ENCODE peak calls at places on chromosome 10, in four cellular contexts. Y, R, E and B are unnamed samples. For H3K79me2, the result is how much of the 10 kb centered on the place peaks cover.

GRCh38 chr10:44293842-44294241 is 91.1 kb downstream of the CXCL12 start:
- DNase-seq in Y (no peak), R (no peak), E (no peak), B (no peak)

GRCh38 chr10:60718891-60719290 is 59.4 kb upstream of the CDK1 start:
- DNase-seq in Y (no peak), E (no peak), R (no peak), B (no peak)

GRCh38 chr10:50874723-50875122 is 10.7 kb downstream of the A1CF start:
- DNase-seq in Y (no peak), R (no peak), E (no peak), B (no peak)

GRCh38 chr10:29895436-29895835 is 163.9 kb downstream of the JCAD start:
- DNase-seq in Y (peak), E (peak), R (peak), B (no peak)

GRCh38 chr10:93580824-93581223 is 14.4 kb downstream of the FFAR4 start:
- DNase-seq in Y (peak), E (peak), R (peak), B (no peak)

GRCh38 chr10:8817303-8817702 is 762.8 kb downstream of the GATA3 start:
- DNase-seq in Y (no peak), R (no peak), E (no peak), B (no peak)

GRCh38 chr10:30999084-30999712 is 32.5 kb downstream of the ZNF438 start:
- DNase-seq in Y (peak), E (peak), R (no peak), B (no peak)

GRCh38 chr10:28367865-28368541 is 65.1 kb upstream of the MPP7 start:
- DNase-seq in E (no peak), R (no peak), Y (no peak), B (peak)

GRCh38 chr10:86918022-86918471 is 39.4 kb downstream of the MMRN2 start:
- DNase-seq in R (no peak), E (no peak), Y (peak), B (no peak)

GRCh38 chr10:77844177-77844576 is 82.4 kb downstream of the DLG5 start:
- DNase-seq in Y (no peak), E (peak), R (no peak), B (no peak)

GRCh38 chr10:14010083-14010551 is 320.6 kb downstream of the FRMD4A start:
- DNase-seq in E (no peak), R (peak), Y (peak), B (no peak)

GRCh38 chr10:26839966-26840627 is 20.7 kb downstream of the ABI1 start:
- DNase-seq in Y (peak), R (no peak), E (no peak), B (no peak)

GRCh38 chr10:18437486-18437885 is 213.9 kb downstream of the NSUN6 start:
- DNase-seq in E (no peak), R (no peak), Y (peak), B (no peak)

GRCh38 chr10:63268139-63268797 is 135.1 kb downstream of the NRBF2 start:
- DNase-seq in R (peak), Y (peak), E (peak), B (no peak)

GRCh38 chr10:14953452-14954000 is 370 bp downstream of the DCLRE1C start:
- DNase-seq in E (peak), Y (peak), R (peak), B (peak)

GRCh38 chr10:17951868-17952371 is at the start of gene SLC39A12:
- DNase-seq in Y (peak), E (peak), R (no peak), B (no peak)

GRCh38 chr10:128614206-128614605 is 488.0 kb upstream of the MKI67 start:
- DNase-seq in E (no peak), R (no peak), Y (no peak), B (no peak)

GRCh38 chr10:5076615-5077014 is 17.6 kb upstream of the AKR1C3 start:
- DNase-seq in Y (peak), E (no peak), R (no peak), B (no peak)

GRCh38 chr10:58457761-58458616 is 54.7 kb upstream of the BICC1 start:
- DNase-seq in E (no peak), Y (peak), R (no peak), B (no peak)

GRCh38 chr10:99917963-99918825 is 91.6 kb downstream of the DNMBP start:
- DNase-seq in R (peak), Y (peak), E (peak), B (no peak)

GRCh38 chr10:71294091-71294561 is 24.9 kb upstream of the SLC29A3 start:
- DNase-seq in R (no peak), E (no peak), Y (no peak), B (no peak)
- H3K27ac ChIP-seq in R (no peak), E (no peak), Y (no peak), B (no peak)

GRCh38 chr10:132604686-132605085 is 67.1 kb downstream of the INPP5A start:
- DNase-seq in E (no peak), R (no peak), Y (no peak), B (no peak)

GRCh38 chr10:132606536-132607316 is 69.1 kb downstream of the INPP5A start:
- DNase-seq in E (no peak), Y (no peak), R (no peak), B (no peak)

GRCh38 chr10:132607491-132607890 is 69.9 kb downstream of the INPP5A start:
- DNase-seq in R (no peak), Y (no peak), E (no peak), B (no peak)

GRCh38 chr10:132605390-132605789 is 67.8 kb downstream of the INPP5A start:
- DNase-seq in Y (no peak), E (no peak), R (no peak), B (no peak)

GRCh38 chr10:132606031-132606491 is 68.5 kb downstream of the INPP5A start:
- DNase-seq in Y (no peak), R (no peak), E (no peak), B (no peak)
- H3K79me2 ChIP-seq in Y (under half), R (under half), E (half or more), B (under half)

GRCh38 chr10:119539359-119539651 is 3.2 kb downstream of the RGS10 start:
- DNase-seq in R (no peak), E (no peak), Y (no peak), B (no peak)
- TF ChIP-seq EZH2phosphoT487 in R (no peak), E (no peak), Y (no peak), B (no peak)

GRCh38 chr10:7405637-7406036 is 5.2 kb downstream of the SFMBT2 start:
- DNase-seq in E (no peak), Y (peak), R (no peak), B (no peak)

GRCh38 chr10:7408003-7408493 is 2.8 kb downstream of the SFMBT2 start:
- DNase-seq in Y (peak), R (peak), E (peak), B (no peak)

GRCh38 chr10:7407368-7408002 is 3.3 kb downstream of the SFMBT2 start:
- DNase-seq in R (peak), Y (peak), E (peak), B (no peak)

GRCh38 chr10:7408494-7409044 is 2.3 kb downstream of the SFMBT2 start:
- DNase-seq in Y (peak), R (peak), E (peak), B (peak)

GRCh38 chr10:7406712-7407333 is 4.0 kb downstream of the SFMBT2 start:
- DNase-seq in E (peak), R (peak), Y (no peak), B (no peak)
- H3K27ac ChIP-seq in E (peak), R (no peak), Y (no peak), B (no peak)

DNA sequence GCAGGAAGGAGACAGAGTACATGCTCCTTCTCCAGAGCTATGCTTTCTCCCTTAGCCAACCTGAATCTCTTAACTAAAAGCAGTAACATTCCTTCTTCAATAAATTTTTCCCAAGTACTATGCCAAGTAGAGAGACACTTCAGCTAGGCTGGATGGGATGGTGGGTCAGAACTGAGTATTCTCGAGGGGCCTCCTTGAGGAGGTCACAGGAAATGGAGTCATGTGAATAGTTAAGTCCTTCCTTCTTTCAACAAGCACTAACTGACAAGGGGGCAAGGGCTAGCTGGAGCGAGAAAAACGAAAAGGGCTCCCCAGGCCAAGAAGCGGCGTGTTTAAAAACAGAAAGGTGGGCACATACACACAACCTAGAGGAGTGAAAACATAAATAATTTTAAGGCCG is 5.5 kb downstream of the RSU1 start:
- DNase-seq in R (no peak), E (no peak), Y (no peak), B (no peak)
- H3K79me2 ChIP-seq in R (under half), E (under half), Y (half or more), B (under half)

GRCh38 chr10:132574783-132575319 is 37.3 kb downstream of the INPP5A start:
- DNase-seq in R (peak), Y (no peak), E (no peak), B (no peak)
- TF ChIP-seq EZH2phosphoT487 in R (no peak), Y (no peak), E (no peak), B (no peak)

GRCh38 chr10:71636588-71636987 is 83.0 kb downstream of the C10orf105 start:
- DNase-seq in R (no peak), Y (no peak), E (no peak), B (no peak)

GRCh38 chr10:71639412-71639719 is 80.2 kb downstream of the C10orf105 start:
- DNase-seq in E (no peak), R (no peak), Y (no peak), B (no peak)

GRCh38 chr10:71638577-71639411 is 80.8 kb downstream of the C10orf105 start:
- DNase-seq in R (no peak), Y (no peak), E (peak), B (peak)

GRCh38 chr10:71637305-71637704 is 82.3 kb downstream of the C10orf105 start:
- DNase-seq in Y (no peak), R (no peak), E (no peak), B (no peak)

DNA sequence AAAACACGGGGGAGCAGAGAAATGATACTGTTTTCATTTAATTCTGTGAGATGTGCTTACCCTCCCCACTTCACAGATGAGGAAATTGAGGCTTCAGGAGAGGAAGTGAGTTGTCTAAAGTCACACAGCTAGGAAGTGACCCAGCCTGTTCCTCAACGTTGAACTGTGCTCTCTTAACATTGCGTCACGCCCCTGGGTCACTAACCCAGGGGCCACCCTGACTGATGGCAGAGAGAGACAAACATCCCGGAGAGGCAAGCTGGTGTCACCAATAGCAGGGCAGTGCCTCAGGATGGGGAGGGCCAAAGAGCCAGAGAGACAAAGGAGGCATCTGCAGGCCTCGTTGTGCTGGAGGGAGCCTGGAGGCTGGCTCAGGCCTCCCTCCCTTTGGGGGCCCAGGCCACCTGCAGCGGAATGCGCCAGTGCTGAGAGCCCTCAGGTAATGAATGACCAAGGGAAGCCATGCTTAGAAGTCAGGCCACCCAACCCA is 81.4 kb downstream of the C10orf105 start:
- DNase-seq in R (peak), E (peak), Y (no peak), B (peak)
- H3K27ac ChIP-seq in R (no peak), E (peak), Y (no peak), B (peak)

GRCh38 chr10:89413398-89413912 is 913 bp upstream of the IFIT5 start:
- DNase-seq in R (no peak), E (no peak), Y (no peak), B (no peak)
- H3K79me2 ChIP-seq in R (under half), E (under half), Y (under half), B (under half)